ENCODE peak calls at places on chromosomes 5 and 9, in five cellular contexts. E is K562, A is HepG2, K is NT2/D1, M is GM12878. G is an unnamed sample.

GRCh38 chr5:173268750-173269580 is 34.0 kb upstream of the NKX2-5 start:
- DNase-seq in E (no peak), A (no peak), K (no peak), M (no peak), G (no peak)

GRCh38 chr5:161311965-161312364 is 234.6 kb downstream of the GABRB2 start:
- DNase-seq in E (no peak), A (no peak), K (no peak), M (no peak), G (no peak)

GRCh38 chr5:131386779-131387178 is 122.9 kb downstream of the CDC42SE2 start:
- DNase-seq in E (no peak), A (peak; percentile 82), K (no peak), M (no peak), G (no peak)

GRCh38 chr9:98519641-98520040 is 189.1 kb downstream of the GABBR2 start:
- DNase-seq in E (no peak), A (no peak), K (no peak), M (no peak), G (no peak)

GRCh38 chr5:55030220-55030619 is 6.2 kb downstream of the GZMK start:
- DNase-seq in E (no peak), A (no peak), K (peak; percentile 18), M (no peak), G (no peak)

GRCh38 chr5:60673329-60673728 is 26.6 kb downstream of the DEPDC1B start:
- DNase-seq in E (no peak), A (no peak), K (no peak), M (no peak), G (no peak)

GRCh38 chr5:43121565-43122484 is 1.1 kb downstream of the ZNF131 start:
- DNase-seq in E (peak; percentile 58), A (peak; percentile 8), K (no peak), M (no peak), G (no peak)

GRCh38 chr9:102461441-102461840 is 533.7 kb upstream of the CYLC2 start:
- DNase-seq in E (no peak), A (no peak), K (no peak), M (no peak), G (no peak)

GRCh38 chr9:105865315-105865714 is 171.0 kb downstream of the TMEM38B start:
- DNase-seq in E (no peak), A (no peak), K (no peak), M (no peak), G (no peak)

GRCh38 chr9:84322830-84323229 is 17.7 kb downstream of the SLC28A3 start:
- DNase-seq in E (no peak), A (no peak), K (no peak), M (no peak), G (no peak)

GRCh38 chr9:110399983-110400382 is 62.3 kb upstream of the TXNDC8 start:
- DNase-seq in E (no peak), A (no peak), K (no peak), M (no peak), G (no peak)

GRCh38 chr5:144467795-144468194 is 297.1 kb downstream of the KCTD16 start:
- DNase-seq in E (no peak), A (peak; percentile 35), K (peak; percentile 46), M (no peak), G (no peak)

GRCh38 chr9:5468850-5469249 is 18.5 kb downstream of the CD274 start:
- DNase-seq in E (no peak), A (no peak), K (no peak), M (no peak), G (no peak)

GRCh38 chr9:125994066-125994943 is 247.1 kb downstream of the PBX3 start:
- DNase-seq in E (no peak), A (no peak), K (no peak), M (no peak), G (no peak)

GRCh38 chr5:124692950-124693349 is 53.5 kb downstream of the ZNF608 start:
- DNase-seq in E (no peak), A (no peak), K (no peak), M (no peak), G (no peak)

GRCh38 chr9:95078934-95079333 is 238.6 kb downstream of the FANCC start:
- DNase-seq in E (no peak), A (no peak), K (peak; percentile 51), M (no peak), G (no peak)

GRCh38 chr9:5453673-5454072 is 3.3 kb downstream of the CD274 start:
- DNase-seq in E (no peak), A (no peak), K (no peak), M (no peak), G (no peak)

GRCh38 chr5:1789838-1790462 is 9.7 kb downstream of the MRPL36 start:
- DNase-seq in E (no peak), A (no peak), K (no peak), M (no peak), G (no peak)

GRCh38 chr9:21817176-21817575 is 14.7 kb downstream of the MTAP start:
- DNase-seq in E (no peak), A (no peak), K (no peak), M (no peak), G (no peak)

GRCh38 chr5:14714706-14715105 is 50.2 kb downstream of the OTULIN start:
- DNase-seq in E (no peak), A (no peak), K (no peak), M (no peak), G (no peak)
- TF ChIP-seq ZNF274 in E (no peak), A (no peak), K (no peak), M (no peak), G (no peak)

GRCh38 chr9:134980516-134980915 is 62.8 kb upstream of the FCN1 start:
- DNase-seq in E (no peak), A (no peak), K (no peak), M (no peak), G (no peak)
- TF ChIP-seq ZNF274 in E (no peak), A (no peak), K (no peak), M (no peak), G (no peak)

DNA sequence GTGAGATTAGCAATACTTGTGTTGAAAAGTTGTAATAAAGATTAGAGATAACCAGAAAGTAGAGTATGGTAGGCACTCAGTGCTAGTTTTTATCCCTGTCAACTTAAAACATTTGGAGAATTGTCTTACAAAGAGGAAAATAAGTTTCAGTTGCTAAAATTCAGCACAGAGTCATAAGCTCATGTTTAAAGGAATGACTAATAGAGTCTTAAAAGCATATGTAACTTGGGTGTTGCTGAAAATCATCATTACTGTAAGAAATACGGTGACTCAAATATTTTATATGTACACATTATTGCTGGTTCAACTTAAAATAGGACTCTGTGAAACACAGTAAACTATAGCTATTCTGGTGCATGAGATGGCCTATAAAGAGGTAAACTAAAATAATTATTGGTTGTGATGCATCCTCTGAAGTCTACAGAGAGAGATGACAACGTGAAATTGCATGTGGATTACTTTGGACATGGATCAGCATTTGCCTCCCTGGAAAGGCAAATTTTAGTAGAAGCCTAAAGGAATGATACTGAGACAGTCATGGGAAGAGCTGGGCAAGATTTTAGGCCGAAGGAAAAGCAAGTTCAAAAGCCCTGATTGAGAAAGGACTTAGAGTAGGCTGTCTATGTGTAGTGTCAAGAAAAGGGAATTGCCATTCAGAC is 34.6 kb downstream of the SGCD start:
- DNase-seq in E (no peak), A (no peak), K (no peak), M (no peak), G (no peak)
- TF ChIP-seq ZNF274 in E (no peak), A (no peak), K (no peak), M (no peak), G (no peak)

GRCh38 chr9:77293949-77294348 is 116.6 kb downstream of the VPS13A start:
- DNase-seq in E (no peak), A (no peak), K (no peak), M (no peak), G (no peak)

GRCh38 chr9:77290373-77290772 is 113.0 kb downstream of the VPS13A start:
- DNase-seq in E (no peak), A (no peak), K (no peak), M (no peak), G (no peak)

GRCh38 chr9:77291714-77292113 is 114.4 kb downstream of the VPS13A start:
- DNase-seq in E (peak; percentile 25), A (peak; percentile 9), K (peak; percentile 28), M (no peak), G (no peak)
- TF ChIP-seq ZNF274 in E (no peak), A (no peak), K (no peak), M (no peak), G (no peak)

GRCh38 chr5:153905214-153905613 is 133.5 kb downstream of the FAM114A2 start:
- DNase-seq in E (no peak), A (no peak), K (no peak), M (no peak), G (no peak)
- TF ChIP-seq ZNF274 in E (no peak), A (no peak), K (no peak), M (no peak), G (no peak)

GRCh38 chr9:34562136-34562745 is 27.3 kb downstream of the CNTFR start:
- DNase-seq in E (peak; percentile 41), A (no peak), K (no peak), M (no peak), G (no peak)
- TF ChIP-seq ZNF274 in E (no peak), A (no peak), K (no peak), M (no peak), G (no peak)